ENCODE peak calls at places on chromosomes 16 and 17, in ten cellular contexts. S is iPS DF 6.9; E is neural crest cell; Z is activated T-cell treated with anti-CD3 and anti-CD28 coated beads for 1 hour; M is MV-4-11; J is germinal center; U is RWPE1; C is effector memory CD4-positive, alpha-beta T cell; W is GM23248; Y is tibial nerve. P is an unnamed sample.

GRCh38 chr17:75152971-75153853 is 1.1 kb downstream of the JPT1 start:
- DNase-seq in M (peak), J (peak), S (no peak), E (peak), C (no peak), Y (no peak), W (peak), U (peak), Z (no peak), P (peak)

GRCh38 chr17:21375757-21376584 is at the start of gene KCNJ12:
- DNase-seq in J (no peak), E (peak), Y (no peak), W (peak), C (no peak), U (no peak), Z (no peak), M (no peak), S (no peak), P (no peak)

GRCh38 chr17:72151565-72152391 is 31.0 kb downstream of the SOX9 start:
- DNase-seq in Y (no peak), C (no peak), J (no peak), E (no peak), M (no peak), W (peak), Z (no peak), U (peak), S (no peak), P (peak)

GRCh38 chr17:33056392-33057146 is 64.9 kb downstream of the SPACA3 start:
- DNase-seq in M (no peak), W (no peak), C (no peak), J (no peak), U (no peak), Y (no peak), E (no peak), Z (no peak), S (no peak), P (no peak)

GRCh38 chr16:12426122-12426521 is 377.6 kb downstream of the CPPED1 start:
- DNase-seq in Z (no peak), U (no peak), E (no peak), W (peak), M (no peak), Y (no peak), C (no peak), S (no peak), J (no peak), P (peak)

GRCh38 chr17:46777943-46778915 is 40.3 kb downstream of the WNT3 start:
- DNase-seq in S (no peak), E (no peak), W (peak), J (no peak), U (no peak), M (peak), Y (no peak), Z (no peak), C (no peak), P (no peak)

GRCh38 chr16:8048433-8048832 is 541.9 kb downstream of the TMEM114 start:
- DNase-seq in W (no peak), E (no peak), Z (no peak), Y (no peak), C (no peak), J (no peak), U (no peak), M (no peak), S (no peak), P (no peak)

GRCh38 chr17:76868176-76868668 is at the start of gene MGAT5B:
- DNase-seq in E (peak), C (peak), M (peak), Z (peak), S (peak), J (peak), Y (peak), U (peak), W (peak), P (peak)

GRCh38 chr17:7083592-7083991 is 3.5 kb upstream of the CLEC10A start:
- DNase-seq in Z (no peak), C (no peak), S (no peak), Y (no peak), M (peak), W (peak), J (no peak), U (no peak), E (no peak), P (no peak)

GRCh38 chr16:3119701-3120408 is 7.5 kb downstream of the ZNF205 start:
- DNase-seq in C (no peak), E (no peak), Y (no peak), J (no peak), Z (no peak), S (no peak), U (no peak), M (no peak), W (no peak), P (no peak)

GRCh38 chr16:29029168-29029994 is 44.5 kb downstream of the LAT start:
- DNase-seq in E (no peak), U (peak), J (no peak), Y (no peak), S (no peak), Z (peak), M (peak), C (no peak), W (peak), P (no peak)

GRCh38 chr17:54280741-54281140 is 458.0 kb downstream of the KIF2B start:
- DNase-seq in Z (no peak), S (no peak), C (no peak), J (no peak), M (no peak), U (no peak), W (no peak), E (no peak), Y (no peak), P (no peak)

GRCh38 chr17:82148011-82148410 is 50.0 kb upstream of the FASN start:
- DNase-seq in Y (no peak), W (no peak), E (no peak), M (no peak), S (no peak), J (no peak), C (no peak), U (no peak), Z (no peak), P (no peak)

GRCh38 chr17:76151896-76152454 is 10.9 kb upstream of the FOXJ1 start:
- DNase-seq in E (no peak), J (no peak), Y (no peak), U (no peak), M (no peak), S (no peak), Z (no peak), W (no peak), C (no peak), P (no peak)

GRCh38 chr16:69554495-69554894 is 11.3 kb upstream of the NFAT5 start:
- DNase-seq in S (no peak), U (no peak), W (no peak), M (peak), J (no peak), E (no peak), Y (no peak), C (no peak), Z (no peak), P (no peak)

GRCh38 chr16:71568541-71568940 is 8.4 kb downstream of the TAT start:
- DNase-seq in W (no peak), Z (no peak), S (no peak), J (no peak), U (no peak), Y (no peak), E (no peak), C (no peak), M (no peak), P (no peak)

GRCh38 chr16:2963074-2963610 is 933 bp upstream of the KREMEN2 start:
- DNase-seq in J (no peak), U (no peak), E (no peak), W (no peak), C (no peak), M (no peak), S (no peak), Z (no peak), Y (no peak), P (no peak)

GRCh38 chr17:61247438-61247837 is 152.2 kb upstream of the TBX2 start:
- DNase-seq in C (no peak), M (no peak), E (no peak), W (peak), U (no peak), S (no peak), J (no peak), Z (no peak), Y (peak), P (peak)

GRCh38 chr17:30519707-30520106 is 42.5 kb downstream of the GOSR1 start:
- DNase-seq in E (no peak), J (no peak), Y (no peak), S (no peak), M (no peak), W (peak), C (no peak), Z (no peak), U (peak), P (no peak)

GRCh38 chr17:17141860-17142552 is 64.1 kb downstream of the PLD6 start:
- DNase-seq in W (peak), E (peak), Y (no peak), M (peak), S (peak), Z (peak), U (no peak), C (peak), J (peak), P (peak)

GRCh38 chr16:23351360-23351759 is 49.3 kb downstream of the SCNN1B start:
- DNase-seq in J (no peak), W (no peak), C (no peak), M (no peak), U (no peak), S (no peak), Y (no peak), E (no peak), Z (no peak), P (no peak)

GRCh38 chr16:89143201-89143741 is 28.3 kb upstream of the CDH15 start:
- DNase-seq in Y (no peak), E (no peak), U (no peak), S (no peak), M (no peak), W (no peak), Z (no peak), C (no peak), J (no peak), P (no peak)

GRCh38 chr16:66155933-66156332 is 210.6 kb upstream of the CDH5 start:
- DNase-seq in M (no peak), S (no peak), Z (no peak), Y (no peak), C (no peak), W (no peak), J (no peak), E (no peak), U (no peak), P (no peak)

GRCh38 chr16:8426569-8426968 is 163.7 kb downstream of the TMEM114 start:
- DNase-seq in W (no peak), J (no peak), E (no peak), Z (no peak), Y (no peak), U (no peak), M (no peak), C (no peak), S (no peak), P (no peak)

GRCh38 chr17:64382184-64382583 is 8.5 kb downstream of the PECAM1 start:
- DNase-seq in Y (no peak), Z (no peak), E (no peak), U (no peak), W (no peak), J (no peak), C (no peak), M (peak), S (no peak), P (no peak)